ENCODE peak calls at places on chromosomes 1 and 21, in eight cellular contexts. F is omental fat pad, S is A673, M is cardiac muscle cell, O is Caco-2, I is IMR-90, K is ovary, A is fibroblast of the aortic adventitia. X is an unnamed sample.

GRCh38 chr1:30853350-30853749 is 55.2 kb downstream of the SDC3 start:
- DNase-seq in A (no peak), O (no peak), K (no peak), M (peak), S (no peak), I (no peak), F (no peak), X (no peak)

GRCh38 chr1:30719406-30720270 is 3.7 kb downstream of the MATN1 start:
- DNase-seq in I (peak), K (peak), A (peak), M (no peak), S (no peak), F (no peak), O (no peak), X (no peak)

GRCh38 chr1:25356441-25356840 is 18.3 kb downstream of the TMEM50A start:
- DNase-seq in M (no peak), F (no peak), I (no peak), S (no peak), A (no peak), K (no peak), O (no peak), X (no peak)

GRCh38 chr1:22318279-22318983 is 133.2 kb upstream of the ZBTB40 start:
- DNase-seq in S (no peak), O (no peak), M (peak), F (no peak), K (peak), A (no peak), I (no peak), X (no peak)

GRCh38 chr1:2230781-2231666 is 2.9 kb downstream of the SKI start:
- DNase-seq in A (no peak), F (no peak), O (no peak), K (no peak), M (no peak), S (peak), I (no peak), X (no peak)

GRCh38 chr1:170562644-170563338 is 30.8 kb downstream of the GORAB start:
- DNase-seq in F (peak), S (peak), A (peak), O (peak), K (peak), M (no peak), I (peak), X (no peak)

GRCh38 chr1:48019714-48020315 is 22.6 kb upstream of the TRABD2B start:
- DNase-seq in M (no peak), S (no peak), K (no peak), F (no peak), O (no peak), A (peak), I (no peak), X (no peak)

GRCh38 chr1:30315185-30315960 is 408.0 kb downstream of the MATN1 start:
- DNase-seq in O (no peak), F (no peak), I (peak), S (peak), K (no peak), A (no peak), M (no peak), X (no peak)

GRCh38 chr21:22710725-22711124 is 1712.5 kb downstream of the NCAM2 start:
- DNase-seq in O (no peak), I (no peak), F (no peak), M (no peak), A (no peak), S (peak), K (no peak), X (no peak)

GRCh38 chr1:178918328-178918727 is 47.5 kb upstream of the ANGPTL1 start:
- DNase-seq in F (no peak), M (no peak), O (no peak), A (no peak), K (no peak), I (no peak), S (no peak), X (no peak)

GRCh38 chr1:209823143-209824041 is 4.4 kb upstream of the UTP25 start:
- DNase-seq in K (no peak), I (peak), O (no peak), A (peak), S (peak), F (no peak), M (peak), X (no peak)

GRCh38 chr1:26993237-26994019 is at the start of gene TRNP1:
- DNase-seq in F (no peak), K (no peak), M (peak), S (peak), O (peak), I (peak), A (peak), X (peak)

GRCh38 chr1:150692720-150693119 is 4.2 kb downstream of the GOLPH3L start:
- DNase-seq in I (peak), F (no peak), S (no peak), A (no peak), M (no peak), K (no peak), O (no peak), X (no peak)

GRCh38 chr1:191993549-191993948 is 164.7 kb upstream of the RGS18 start:
- DNase-seq in A (peak), F (no peak), O (no peak), K (no peak), I (peak), M (peak), S (peak), X (no peak)

GRCh38 chr1:24567792-24568388 is 12.0 kb downstream of the NCMAP start:
- DNase-seq in F (no peak), M (no peak), S (no peak), K (no peak), I (no peak), O (peak), A (no peak), X (no peak)

GRCh38 chr1:158931055-158931737 is at the start of gene PYHIN1:
- DNase-seq in M (no peak), F (no peak), I (no peak), A (no peak), O (no peak), S (no peak), K (no peak), X (no peak)

GRCh38 chr1:67522793-67523192 is 92.6 kb upstream of the SERBP1 start:
- DNase-seq in O (no peak), M (no peak), A (no peak), K (no peak), I (no peak), F (no peak), S (no peak), X (no peak)

DNA sequence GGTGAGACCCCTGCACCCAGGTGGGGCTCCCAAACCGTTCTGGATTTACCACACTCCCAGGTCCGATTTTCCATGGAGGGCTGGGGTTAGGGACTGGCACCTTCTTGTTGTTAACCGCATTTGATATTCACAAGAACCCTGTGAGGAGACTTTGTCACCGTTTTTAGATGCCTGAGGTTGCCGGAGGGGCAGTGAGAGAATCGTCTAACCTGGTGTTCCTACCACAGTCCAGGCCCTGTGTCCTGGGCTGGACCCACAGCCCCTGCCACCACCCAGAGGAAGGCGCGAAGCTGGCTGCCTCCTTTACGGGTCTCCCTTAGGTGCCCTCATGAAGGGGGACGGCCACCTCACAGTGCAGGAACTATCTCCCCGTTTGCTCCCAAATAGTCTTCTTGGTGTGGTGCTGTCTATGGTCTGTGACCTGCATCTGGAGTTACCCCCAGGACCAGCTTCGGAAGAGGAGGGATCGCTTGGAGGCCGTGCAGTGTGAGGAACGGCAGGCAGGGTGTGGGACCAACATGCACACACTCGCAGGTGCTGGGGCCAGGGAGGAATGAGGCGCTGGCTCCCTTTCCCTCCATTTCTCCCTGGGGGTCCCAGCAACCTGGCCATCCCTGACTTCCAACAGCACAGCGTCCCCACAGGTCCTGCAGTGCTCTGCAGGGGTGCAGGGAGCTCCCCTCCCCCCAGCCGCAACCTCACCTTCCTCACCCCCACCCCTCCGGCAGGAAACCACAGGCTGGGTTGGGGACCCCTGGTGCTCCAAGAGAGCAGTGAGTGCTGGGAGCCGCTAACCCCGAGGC is 7.0 kb downstream of the SIM2 start:
- DNase-seq in F (no peak), I (no peak), M (no peak), O (no peak), A (no peak), S (no peak), K (no peak), X (no peak)
- TF ChIP-seq CTCF in F (no peak), I (peak), M (no peak), O (no peak), A (no peak), S (peak), K (no peak), X (peak)

GRCh38 chr21:28712396-28712795 is 280.3 kb downstream of the LTN1 start:
- DNase-seq in I (no peak), A (no peak), F (no peak), M (no peak), O (no peak), S (no peak), K (no peak), X (no peak)
- TF ChIP-seq CTCF in I (no peak), A (no peak), F (no peak), M (no peak), O (no peak), S (no peak), K (no peak), X (no peak)

GRCh38 chr21:32389337-32390015 is 3.3 kb downstream of the URB1 start:
- DNase-seq in S (no peak), O (no peak), A (peak), M (no peak), I (peak), F (no peak), K (no peak), X (no peak)

GRCh38 chr21:32393677-32394001 is 827 bp upstream of the URB1 start:
- DNase-seq in F (no peak), A (no peak), K (no peak), O (no peak), S (no peak), M (no peak), I (no peak), X (no peak)

GRCh38 chr21:32391755-32392154 is 1.1 kb downstream of the URB1 start:
- DNase-seq in S (no peak), A (no peak), F (no peak), K (no peak), M (no peak), I (no peak), O (no peak), X (no peak)

GRCh38 chr21:32392299-32392879 is 423 bp downstream of the URB1 start:
- DNase-seq in I (no peak), A (no peak), F (no peak), O (no peak), S (peak), K (no peak), M (no peak), X (no peak)

DNA sequence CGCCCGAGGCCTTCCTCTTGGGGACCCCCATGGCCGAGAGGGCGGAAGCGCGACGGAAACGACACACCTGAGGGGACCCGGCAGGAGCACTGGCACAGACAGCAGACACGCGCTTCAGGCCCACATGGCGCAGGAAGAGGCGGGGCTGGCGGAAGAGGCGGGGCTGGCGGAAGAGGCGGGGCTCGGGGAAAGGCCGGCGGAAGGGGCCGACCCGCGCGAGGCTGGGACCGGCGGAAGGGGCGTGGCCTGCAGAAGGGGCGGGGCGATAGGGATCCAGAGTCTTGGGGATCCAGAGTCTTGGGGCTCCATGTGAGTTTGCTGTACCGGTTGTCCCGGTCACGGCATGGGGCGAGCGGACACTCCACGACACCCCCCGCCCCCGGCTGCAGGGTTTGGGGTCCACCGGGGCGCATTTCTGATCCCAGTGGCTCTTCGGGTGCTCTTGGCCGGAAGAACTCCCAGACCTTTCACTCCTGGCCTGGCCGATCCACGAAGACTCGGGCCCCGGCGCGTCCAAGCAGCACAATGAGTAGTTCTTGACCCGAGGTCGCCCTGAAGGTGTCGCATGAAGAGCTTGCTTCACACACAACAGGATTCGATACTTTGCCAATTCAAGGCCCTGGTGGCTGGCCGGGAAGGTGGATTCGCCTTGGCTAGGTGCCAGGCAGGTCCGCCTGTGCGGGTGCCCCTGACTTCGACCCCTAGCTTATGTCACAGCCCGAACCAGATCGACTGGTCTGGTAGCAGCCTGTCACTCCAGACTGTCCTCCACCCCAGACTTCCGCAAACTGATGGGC is at the start of gene URB1:
- DNase-seq in M (peak), I (peak), F (peak), A (peak), K (peak), S (peak), O (peak), X (peak)
- TF ChIP-seq CTCF in M (no peak), I (no peak), F (no peak), A (no peak), K (no peak), S (no peak), O (no peak), X (no peak)

DNA sequence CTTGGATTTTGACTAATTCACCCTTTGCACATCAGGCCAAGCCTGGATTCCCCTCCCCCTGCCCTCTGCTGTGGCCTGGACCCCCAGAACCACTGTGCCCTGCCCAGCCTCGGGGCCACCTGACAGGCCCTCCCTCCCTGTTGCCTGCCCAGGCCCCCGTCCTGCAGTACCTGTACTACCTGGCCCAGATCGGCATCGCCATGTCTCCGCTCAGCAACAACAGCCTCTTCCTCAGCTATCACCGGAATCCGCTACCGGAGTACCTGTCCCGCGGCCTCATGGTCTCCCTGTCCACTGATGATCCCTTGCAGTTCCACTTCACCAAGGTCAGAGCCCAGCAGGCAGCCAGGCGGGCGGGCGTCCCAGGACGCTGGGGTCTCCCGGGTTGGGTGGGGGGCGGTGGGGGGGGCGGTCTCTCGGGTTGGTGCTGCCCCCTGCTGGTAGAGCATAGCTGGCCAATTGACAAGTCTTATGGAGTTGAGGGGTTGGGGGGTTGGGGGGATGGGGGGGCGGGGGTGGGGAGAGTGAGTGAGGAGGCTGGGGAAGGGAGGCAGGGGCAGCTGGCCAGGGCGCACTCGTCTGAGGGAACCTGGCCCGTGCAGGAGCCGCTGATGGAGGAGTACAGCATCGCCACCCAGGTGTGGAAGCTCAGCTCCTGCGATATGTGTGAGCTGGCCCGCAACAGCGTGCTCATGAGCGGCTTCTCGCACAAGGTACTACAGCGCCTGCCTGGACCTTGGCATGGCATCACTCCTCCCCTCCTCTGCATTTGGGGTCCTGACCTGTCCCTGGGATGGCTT is 10.6 kb downstream of the AMPD2 start:
- DNase-seq in M (peak), S (no peak), I (no peak), O (no peak), F (no peak), K (no peak), A (no peak), X (no peak)
- TF ChIP-seq CTCF in M (no peak), S (peak), I (no peak), O (peak), F (no peak), K (no peak), A (peak), X (peak)

GRCh38 chr1:20483098-20483832 is 2.7 kb downstream of the CAMK2N1 start:
- DNase-seq in K (no peak), A (no peak), M (no peak), F (no peak), S (no peak), O (no peak), I (no peak), X (no peak)

GRCh38 chr1:20481643-20482498 is 4.1 kb downstream of the CAMK2N1 start:
- DNase-seq in K (no peak), A (no peak), I (no peak), O (no peak), F (no peak), M (no peak), S (no peak), X (no peak)

GRCh38 chr1:20484526-20485462 is 1.2 kb downstream of the CAMK2N1 start:
- DNase-seq in O (peak), I (no peak), F (no peak), S (no peak), A (peak), M (no peak), K (peak), X (peak)

GRCh38 chr1:20485527-20486456 is at the start of gene CAMK2N1:
- DNase-seq in M (peak), K (peak), A (peak), I (peak), F (no peak), S (peak), O (peak), X (peak)

GRCh38 chr1:20483833-20484525 is 2.0 kb downstream of the CAMK2N1 start:
- DNase-seq in O (peak), I (peak), A (peak), F (no peak), M (peak), S (peak), K (peak), X (peak)
- TF ChIP-seq CTCF in O (no peak), I (peak), A (peak), F (no peak), M (peak), S (no peak), K (no peak), X (peak)

GRCh38 chr21:43211085-43212071 is 42.6 kb downstream of the CRYAA start:
- DNase-seq in F (no peak), A (peak), S (no peak), M (peak), K (no peak), O (no peak), I (no peak), X (peak)
- TF ChIP-seq CTCF in F (no peak), A (peak), S (peak), M (peak), K (no peak), O (no peak), I (peak), X (peak)

GRCh38 chr1:238409191-238409846 is 518.6 kb upstream of the ZP4 start:
- DNase-seq in S (no peak), F (no peak), K (no peak), O (no peak), A (peak), M (no peak), I (peak), X (no peak)
- TF ChIP-seq CTCF in S (no peak), F (no peak), K (no peak), O (no peak), A (no peak), M (no peak), I (no peak), X (no peak)

X was measured in progenitor cell of endocrine pancreas.